ENCODE peak calls at places on chromosome 20, in seven cellular contexts. X is NCI-H1436; D is HEK293T; Y is effector CD8-positive, alpha-beta T cell; B is ascending aorta; V is A673; R is astrocyte of the spinal cord. S is an unnamed sample.

GRCh38 chr20:36102809-36103596 is 51.5 kb upstream of the EPB41L1 start:
- DNase-seq in X (no peak), D (no peak), Y (no peak), B (no peak), V (no peak), R (no peak), S (no peak)

GRCh38 chr20:56343861-56344381 is 14.9 kb upstream of the FAM210B start:
- DNase-seq in X (no peak), D (peak; percentile 84), Y (no peak), B (no peak), V (peak; percentile 72), R (peak; percentile 22), S (peak; percentile 39)

GRCh38 chr20:54550776-54551396 is 75.5 kb downstream of the DOK5 start:
- DNase-seq in X (no peak), D (no peak), Y (no peak), B (no peak), V (no peak), R (peak; percentile 18), S (no peak)

GRCh38 chr20:4021905-4022304 is 6.5 kb upstream of the RNF24 start:
- DNase-seq in X (no peak), D (no peak), Y (no peak), B (no peak), V (no peak), R (peak; percentile 29), S (no peak)

GRCh38 chr20:22711981-22712755 is 127.8 kb upstream of the FOXA2 start:
- DNase-seq in X (no peak), D (no peak), Y (no peak), B (no peak), V (no peak), R (no peak), S (peak; percentile 41)

GRCh38 chr20:57275813-57276212 is 9.4 kb upstream of the BMP7 start:
- DNase-seq in X (no peak), D (no peak), Y (no peak), B (no peak), V (no peak), R (no peak), S (no peak)

GRCh38 chr20:47963022-47963421 is 177.7 kb upstream of the SULF2 start:
- DNase-seq in X (no peak), D (no peak), Y (no peak), B (no peak), V (no peak), R (no peak), S (no peak)

GRCh38 chr20:3046677-3047462 is 1.0 kb downstream of the MRPS26 start:
- DNase-seq in X (peak; percentile 76), D (peak; percentile 15), Y (no peak), B (no peak), V (no peak), R (peak; percentile 19), S (peak; percentile 62)

GRCh38 chr20:10800288-10800687 is 126.5 kb upstream of the JAG1 start:
- DNase-seq in X (peak; percentile 27), D (no peak), Y (no peak), B (no peak), V (no peak), R (no peak), S (no peak)

GRCh38 chr20:62123450-62124118 is 1.3 kb downstream of the LSM14B start:
- DNase-seq in X (no peak), D (no peak), Y (no peak), B (no peak), V (peak; percentile 65), R (peak; percentile 53), S (no peak)

GRCh38 chr20:8094415-8094818 is 37.6 kb upstream of the PLCB1 start:
- DNase-seq in X (no peak), D (no peak), Y (no peak), B (no peak), V (peak; percentile 54), R (peak; percentile 56), S (no peak)

GRCh38 chr20:48776306-48776705 is 51.5 kb downstream of the PREX1 start:
- DNase-seq in X (no peak), D (no peak), Y (no peak), B (no peak), V (peak; percentile 41), R (peak; percentile 91), S (no peak)

GRCh38 chr20:35368616-35369423 is 43.0 kb downstream of the UQCC1 start:
- DNase-seq in X (no peak), D (no peak), Y (no peak), B (no peak), V (peak; percentile 44), R (peak; percentile 32), S (no peak)

GRCh38 chr20:58822175-58822574 is 28.5 kb downstream of the GNAS-AS1 start:
- DNase-seq in X (no peak), D (no peak), Y (no peak), B (no peak), V (no peak), R (no peak), S (no peak)

GRCh38 chr20:25629816-25630499 is 6.1 kb upstream of the NANP start:
- DNase-seq in X (no peak), D (no peak), Y (no peak), B (no peak), V (no peak), R (no peak), S (no peak)

GRCh38 chr20:17844133-17844429 is 124.5 kb downstream of the SNX5 start:
- DNase-seq in X (no peak), D (no peak), Y (no peak), B (no peak), V (no peak), R (no peak), S (no peak)

GRCh38 chr20:19620471-19620870 is 137.6 kb upstream of the RIN2 start:
- DNase-seq in X (no peak), D (no peak), Y (no peak), B (no peak), V (peak; percentile 33), R (no peak), S (peak; percentile 82)

GRCh38 chr20:37803476-37804307 is 99.2 kb upstream of the VSTM2L start:
- DNase-seq in X (no peak), D (no peak), Y (no peak), B (no peak), V (no peak), R (no peak), S (no peak)

GRCh38 chr20:53751394-53752368 is 158.0 kb upstream of the ZNF217 start:
- DNase-seq in X (no peak), D (no peak), Y (no peak), B (no peak), V (no peak), R (no peak), S (no peak)

GRCh38 chr20:50015993-50016770 is 33.4 kb downstream of the SNAI1 start:
- DNase-seq in X (no peak), D (no peak), Y (no peak), B (no peak), V (no peak), R (no peak), S (peak; percentile 92)

GRCh38 chr20:56859751-56860366 is 230.8 kb downstream of the TFAP2C start:
- DNase-seq in X (no peak), D (no peak), Y (no peak), B (no peak), V (no peak), R (no peak), S (no peak)

GRCh38 chr20:58795181-58795922 is 55.4 kb downstream of the GNAS-AS1 start:
- DNase-seq in X (no peak), D (no peak), Y (no peak), B (no peak), V (no peak), R (no peak), S (no peak)

GRCh38 chr20:57108218-57108617 is 158.2 kb downstream of the BMP7 start:
- DNase-seq in X (no peak), D (no peak), Y (no peak), B (no peak), V (no peak), R (no peak), S (no peak)

GRCh38 chr20:23270427-23270911 is 80.1 kb upstream of the NXT1 start:
- DNase-seq in X (no peak), D (no peak), Y (no peak), B (peak; percentile 36), V (no peak), R (peak; percentile 91), S (no peak)

GRCh38 chr20:5933802-5934436 is 16.4 kb downstream of the TRMT6 start:
- DNase-seq in X (peak; percentile 33), D (peak; percentile 19), Y (no peak), B (no peak), V (peak; percentile 56), R (no peak), S (peak; percentile 60)